ENCODE peak calls at places on chromosomes 6 and 20, in ten cellular contexts. P, I, T, M, L, X, E, Z, H and A are unnamed samples.

GRCh38 chr6:32194825-32195651 is 2.6 kb upstream of the GPSM3 start:
- DNase-seq in P (no peak), I (peak), T (peak), M (no peak), L (peak), X (peak), E (no peak), Z (no peak), H (no peak), A (no peak)

GRCh38 chr20:460707-461106 is 1.6 kb downstream of the TBC1D20 start:
- DNase-seq in P (no peak), I (peak), T (no peak), M (no peak), L (no peak), X (no peak), E (no peak), Z (no peak), H (no peak), A (no peak)

GRCh38 chr6:36519352-36519751 is 27.9 kb downstream of the STK38 start:
- DNase-seq in P (no peak), I (no peak), T (peak), M (no peak), L (peak), X (no peak), E (no peak), Z (no peak), H (no peak), A (no peak)

GRCh38 chr6:26125015-26125690 is 37.9 kb downstream of the HFE start:
- DNase-seq in P (no peak), I (peak), T (peak), M (no peak), L (peak), X (peak), E (no peak), Z (peak), H (peak), A (no peak)

GRCh38 chr6:132025468-132025867 is 74.3 kb upstream of the CCN2 start:
- DNase-seq in P (no peak), I (no peak), T (no peak), M (no peak), L (no peak), X (no peak), E (no peak), Z (no peak), H (no peak), A (no peak)

GRCh38 chr6:36907781-36908180 is 22.0 kb downstream of the C6orf89 start:
- DNase-seq in P (no peak), I (no peak), T (no peak), M (no peak), L (peak), X (no peak), E (no peak), Z (no peak), H (no peak), A (no peak)

GRCh38 chr6:99745651-99746050 is 139.0 kb downstream of the PRDM13 start:
- DNase-seq in P (no peak), I (peak), T (no peak), M (no peak), L (no peak), X (no peak), E (no peak), Z (no peak), H (no peak), A (no peak)

GRCh38 chr6:3451498-3451897 is 5.4 kb downstream of the SLC22A23 start:
- DNase-seq in P (no peak), I (peak), T (no peak), M (no peak), L (no peak), X (no peak), E (no peak), Z (no peak), H (no peak), A (no peak)

GRCh38 chr6:147205690-147206600 is 1.7 kb downstream of the STXBP5 start:
- DNase-seq in P (no peak), I (peak), T (peak), M (no peak), L (no peak), X (no peak), E (no peak), Z (no peak), H (no peak), A (no peak)

GRCh38 chr6:167670938-167671338 is 155.8 kb upstream of the AFDN start:
- DNase-seq in P (no peak), I (no peak), T (no peak), M (no peak), L (no peak), X (no peak), E (no peak), Z (no peak), H (no peak), A (no peak)

GRCh38 chr6:38095054-38095453 is 275.5 kb downstream of the ZFAND3 start:
- DNase-seq in P (no peak), I (peak), T (no peak), M (no peak), L (no peak), X (no peak), E (no peak), Z (no peak), H (no peak), A (no peak)

GRCh38 chr6:124962617-124963415 is 579 bp downstream of the RNF217 start:
- DNase-seq in P (no peak), I (peak), T (peak), M (no peak), L (no peak), X (no peak), E (peak), Z (peak), H (peak), A (no peak)

GRCh38 chr6:119280586-119281163 is 68.9 kb downstream of the MAN1A1 start:
- DNase-seq in P (no peak), I (peak), T (no peak), M (no peak), L (no peak), X (no peak), E (no peak), Z (no peak), H (no peak), A (no peak)

GRCh38 chr20:59999502-59999901 is 41.3 kb downstream of the CDH26 start:
- DNase-seq in P (no peak), I (no peak), T (no peak), M (no peak), L (no peak), X (no peak), E (no peak), Z (no peak), H (no peak), A (no peak)

GRCh38 chr6:35071347-35071994 is 69.7 kb downstream of the TCP11 start:
- DNase-seq in P (no peak), I (peak), T (no peak), M (no peak), L (no peak), X (no peak), E (no peak), Z (peak), H (peak), A (no peak)

GRCh38 chr20:49532285-49532946 is 35.5 kb downstream of the PTGIS start:
- DNase-seq in P (no peak), I (no peak), T (no peak), M (no peak), L (no peak), X (no peak), E (no peak), Z (no peak), H (no peak), A (no peak)

GRCh38 chr6:50815436-50816114 is 3.1 kb upstream of the TFAP2B start:
- DNase-seq in P (no peak), I (peak), T (peak), M (no peak), L (no peak), X (no peak), E (no peak), Z (no peak), H (no peak), A (no peak)